ENCODE peak calls at places on chromosomes 1 and 21, in seven cellular contexts. One of them, this sample, is unnamed. For H3K36me3, the result is how much of the 10 kb centered on the place peaks cover.

GRCh38 chr1:88150330-88150729 is 533.7 kb upstream of the PKN2 start:
- DNase-seq in SK-N-SH: no peak
- DNase-seq in ovary: no peak
- DNase-seq in BJ: no peak
- DNase-seq in tibial artery: no peak
- DNase-seq in HCT116: no peak
- DNase-seq in IMR-90: no peak
- DNase-seq in this sample: no peak

GRCh38 chr1:10519016-10519417 is 44.3 kb downstream of the PEX14 start:
- DNase-seq in SK-N-SH: no peak
- DNase-seq in ovary: no peak
- DNase-seq in BJ: no peak
- DNase-seq in tibial artery: no peak
- DNase-seq in HCT116: no peak
- DNase-seq in IMR-90: no peak
- DNase-seq in this sample: peak

GRCh38 chr1:3700631-3701030 is 48.3 kb downstream of the TP73 start:
- DNase-seq in SK-N-SH: no peak
- DNase-seq in ovary: no peak
- DNase-seq in BJ: no peak
- DNase-seq in tibial artery: no peak
- DNase-seq in HCT116: no peak
- DNase-seq in IMR-90: no peak
- DNase-seq in this sample: no peak

GRCh38 chr1:17773626-17774326 is 18.6 kb downstream of the ACTL8 start:
- DNase-seq in SK-N-SH: no peak
- DNase-seq in ovary: no peak
- DNase-seq in BJ: no peak
- DNase-seq in tibial artery: no peak
- DNase-seq in HCT116: no peak
- DNase-seq in IMR-90: no peak
- DNase-seq in this sample: peak

GRCh38 chr1:31152181-31152768 is 86.8 kb upstream of the PUM1 start:
- DNase-seq in SK-N-SH: no peak
- DNase-seq in ovary: no peak
- DNase-seq in BJ: peak
- DNase-seq in tibial artery: no peak
- DNase-seq in HCT116: no peak
- DNase-seq in IMR-90: peak
- DNase-seq in this sample: no peak

GRCh38 chr1:78665809-78666208 is 16.2 kb downstream of the IFI44 start:
- DNase-seq in SK-N-SH: no peak
- DNase-seq in ovary: no peak
- DNase-seq in BJ: no peak
- DNase-seq in tibial artery: no peak
- DNase-seq in HCT116: no peak
- DNase-seq in IMR-90: no peak
- DNase-seq in this sample: peak

GRCh38 chr1:7526867-7527732 is 244.0 kb upstream of the VAMP3 start:
- DNase-seq in SK-N-SH: no peak
- DNase-seq in ovary: no peak
- DNase-seq in BJ: peak
- DNase-seq in tibial artery: no peak
- DNase-seq in HCT116: no peak
- DNase-seq in IMR-90: peak
- DNase-seq in this sample: no peak

GRCh38 chr1:201059401-201059800 is 35.9 kb upstream of the KIF21B start:
- DNase-seq in SK-N-SH: no peak
- DNase-seq in ovary: no peak
- DNase-seq in BJ: no peak
- DNase-seq in tibial artery: no peak
- DNase-seq in HCT116: no peak
- DNase-seq in IMR-90: no peak
- DNase-seq in this sample: no peak

GRCh38 chr1:157289424-157290105 is 151.4 kb upstream of the ETV3 start:
- DNase-seq in SK-N-SH: no peak
- DNase-seq in ovary: no peak
- DNase-seq in BJ: no peak
- DNase-seq in tibial artery: no peak
- DNase-seq in HCT116: no peak
- DNase-seq in IMR-90: no peak
- DNase-seq in this sample: no peak

GRCh38 chr1:22628698-22629444 is 7.6 kb upstream of the C1QA start:
- DNase-seq in SK-N-SH: no peak
- DNase-seq in ovary: no peak
- DNase-seq in BJ: no peak
- DNase-seq in tibial artery: no peak
- DNase-seq in HCT116: no peak
- DNase-seq in IMR-90: no peak
- DNase-seq in this sample: no peak

DNA sequence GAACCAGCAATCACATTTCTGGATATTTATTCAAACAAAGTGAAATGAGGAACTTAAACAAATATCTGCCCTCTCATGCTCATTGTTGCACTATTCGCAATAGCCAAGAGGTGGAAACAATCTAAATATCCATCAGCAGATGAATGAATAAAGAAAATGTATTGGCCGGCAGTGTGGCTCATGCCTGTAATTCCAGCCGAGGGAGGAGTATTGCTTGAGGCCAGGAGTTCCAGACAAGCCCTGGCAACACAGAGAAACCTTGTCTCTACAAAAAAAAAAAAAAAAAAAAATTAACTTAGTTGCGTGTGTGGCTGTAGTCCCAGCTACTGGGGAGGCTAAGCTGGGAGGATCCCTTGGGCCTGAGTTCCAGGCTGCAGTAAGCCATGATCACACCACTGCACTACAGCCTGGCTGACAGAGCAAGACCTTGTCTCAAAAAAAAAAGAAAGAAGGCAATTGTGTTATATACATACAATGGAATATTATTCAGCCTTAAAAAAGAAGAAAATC is 191.4 kb downstream of the AKT3 start:
- DNase-seq in SK-N-SH: no peak
- DNase-seq in ovary: no peak
- DNase-seq in BJ: no peak
- DNase-seq in tibial artery: no peak
- DNase-seq in HCT116: no peak
- DNase-seq in IMR-90: no peak
- DNase-seq in this sample: no peak
- H3K36me3 ChIP-seq in SK-N-SH: under half
- H3K36me3 ChIP-seq in ovary: under half
- H3K36me3 ChIP-seq in BJ: under half
- H3K36me3 ChIP-seq in tibial artery: under half
- H3K36me3 ChIP-seq in HCT116: under half
- H3K36me3 ChIP-seq in IMR-90: under half
- H3K36me3 ChIP-seq in this sample: under half

GRCh38 chr21:26840912-26841311 is 4.3 kb downstream of the ADAMTS1 start:
- DNase-seq in SK-N-SH: peak
- DNase-seq in ovary: peak
- DNase-seq in BJ: no peak
- DNase-seq in tibial artery: peak
- DNase-seq in HCT116: no peak
- DNase-seq in IMR-90: peak
- DNase-seq in this sample: no peak
- H3K4me3 ChIP-seq in SK-N-SH: no peak
- H3K4me3 ChIP-seq in ovary: peak
- H3K4me3 ChIP-seq in BJ: peak
- H3K4me3 ChIP-seq in tibial artery: peak
- H3K4me3 ChIP-seq in HCT116: no peak
- H3K4me3 ChIP-seq in IMR-90: peak
- H3K4me3 ChIP-seq in this sample: no peak

DNA sequence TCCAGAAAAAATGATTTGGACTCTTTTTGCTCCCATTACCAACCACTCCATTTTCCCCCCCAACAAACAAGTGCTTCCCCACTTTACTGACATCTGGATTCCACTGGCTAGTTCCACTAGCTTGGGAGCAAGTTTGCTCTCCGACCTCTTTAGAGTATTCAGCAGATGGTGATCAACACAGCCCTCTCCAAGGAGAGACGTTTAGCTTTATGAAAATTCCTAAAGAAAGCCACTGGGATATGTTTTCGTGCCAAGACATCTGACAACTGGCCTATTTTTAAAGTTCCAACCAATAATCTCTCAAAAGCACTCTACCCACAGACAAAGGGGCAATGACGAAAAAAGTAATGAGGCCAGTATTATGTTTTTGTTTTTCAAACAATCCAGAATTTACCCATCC is 50.2 kb downstream of the ITPKB start:
- DNase-seq in SK-N-SH: no peak
- DNase-seq in ovary: no peak
- DNase-seq in BJ: no peak
- DNase-seq in tibial artery: no peak
- DNase-seq in HCT116: no peak
- DNase-seq in IMR-90: no peak
- DNase-seq in this sample: no peak
- TF ChIP-seq CTCF in SK-N-SH: no peak
- TF ChIP-seq CTCF in ovary: no peak
- TF ChIP-seq CTCF in BJ: no peak
- TF ChIP-seq CTCF in tibial artery: no peak
- TF ChIP-seq CTCF in HCT116: no peak
- TF ChIP-seq CTCF in IMR-90: no peak
- TF ChIP-seq CTCF in this sample: no peak

GRCh38 chr1:82731216-82731615 is 930.5 kb downstream of the ADGRL2 start:
- DNase-seq in SK-N-SH: no peak
- DNase-seq in ovary: no peak
- DNase-seq in BJ: no peak
- DNase-seq in tibial artery: no peak
- DNase-seq in HCT116: no peak
- DNase-seq in IMR-90: no peak
- DNase-seq in this sample: no peak

GRCh38 chr1:82728206-82728605 is 927.5 kb downstream of the ADGRL2 start:
- DNase-seq in SK-N-SH: no peak
- DNase-seq in ovary: no peak
- DNase-seq in BJ: no peak
- DNase-seq in tibial artery: no peak
- DNase-seq in HCT116: no peak
- DNase-seq in IMR-90: no peak
- DNase-seq in this sample: no peak

GRCh38 chr1:82733645-82734044 is 932.9 kb downstream of the ADGRL2 start:
- DNase-seq in SK-N-SH: no peak
- DNase-seq in ovary: no peak
- DNase-seq in BJ: no peak
- DNase-seq in tibial artery: no peak
- DNase-seq in HCT116: no peak
- DNase-seq in IMR-90: no peak
- DNase-seq in this sample: no peak
- H3K36me3 ChIP-seq in SK-N-SH: under half
- H3K36me3 ChIP-seq in ovary: under half
- H3K36me3 ChIP-seq in BJ: under half
- H3K36me3 ChIP-seq in tibial artery: under half
- H3K36me3 ChIP-seq in HCT116: under half
- H3K36me3 ChIP-seq in IMR-90: under half
- H3K36me3 ChIP-seq in this sample: under half

DNA sequence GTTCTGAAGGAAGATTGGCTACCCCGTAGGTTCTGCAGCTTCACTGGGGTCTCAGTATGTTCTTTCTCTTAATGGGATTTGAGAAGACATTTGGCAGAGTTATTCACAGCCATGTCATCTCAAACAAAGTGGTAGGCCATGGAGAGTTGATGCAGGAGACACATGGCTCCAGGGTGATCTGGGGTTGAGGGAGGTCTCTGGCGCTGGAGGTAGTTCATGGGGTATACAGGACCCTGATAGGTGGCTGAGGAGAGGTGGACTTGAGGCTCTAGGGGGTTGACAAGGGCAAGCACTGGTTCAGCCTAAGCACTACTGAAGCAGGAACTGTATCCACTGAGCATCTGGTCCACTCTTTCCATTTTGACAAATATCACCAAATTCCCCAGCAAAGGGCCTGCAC is 100.4 kb downstream of the C1orf94 start:
- DNase-seq in SK-N-SH: no peak
- DNase-seq in ovary: no peak
- DNase-seq in BJ: no peak
- DNase-seq in tibial artery: no peak
- DNase-seq in HCT116: no peak
- DNase-seq in IMR-90: no peak
- DNase-seq in this sample: no peak
- H3K4me3 ChIP-seq in SK-N-SH: no peak
- H3K4me3 ChIP-seq in ovary: no peak
- H3K4me3 ChIP-seq in BJ: no peak
- H3K4me3 ChIP-seq in tibial artery: no peak
- H3K4me3 ChIP-seq in HCT116: no peak
- H3K4me3 ChIP-seq in IMR-90: no peak
- H3K4me3 ChIP-seq in this sample: no peak

DNA sequence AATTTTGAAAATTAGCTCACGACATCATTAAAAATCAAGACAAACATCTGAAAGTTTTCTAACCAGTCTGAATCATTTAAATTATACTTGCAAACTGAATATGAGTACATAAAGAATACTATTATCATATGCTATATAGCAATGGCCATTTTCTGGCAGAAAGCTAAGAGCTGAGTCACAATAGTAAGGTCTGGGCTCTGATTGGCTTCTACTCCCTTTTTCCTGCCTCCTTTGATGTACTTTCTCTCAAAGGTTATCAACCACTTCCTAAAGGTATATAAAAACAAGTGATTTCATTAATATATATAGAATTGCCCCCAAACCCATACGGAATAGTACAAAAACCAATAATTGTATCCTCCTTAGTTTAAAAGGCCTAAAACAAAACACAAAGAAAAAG is 7.0 kb downstream of the KCNA3 start:
- DNase-seq in SK-N-SH: no peak
- DNase-seq in ovary: no peak
- DNase-seq in BJ: no peak
- DNase-seq in tibial artery: no peak
- DNase-seq in HCT116: no peak
- DNase-seq in IMR-90: no peak
- DNase-seq in this sample: no peak
- TF ChIP-seq CTCF in SK-N-SH: no peak
- TF ChIP-seq CTCF in ovary: no peak
- TF ChIP-seq CTCF in BJ: no peak
- TF ChIP-seq CTCF in tibial artery: no peak
- TF ChIP-seq CTCF in HCT116: no peak
- TF ChIP-seq CTCF in IMR-90: no peak
- TF ChIP-seq CTCF in this sample: no peak

This sample was measured in WERI-Rb-1.